ENCODE peak calls at places on chromosomes 7 and 10, in ten cellular contexts. N, G, C, H, L, R, D, Y, X and P are unnamed samples.

GRCh38 chr10:107163904-107164861 is at the start of gene SORCS1:
- DNase-seq in N (peak), G (no peak), C (no peak), H (no peak), L (no peak), R (no peak), D (no peak), Y (peak), X (no peak), P (no peak)

GRCh38 chr10:28020993-28021982 is 22.4 kb upstream of the ODAD2 start:
- DNase-seq in N (no peak), G (no peak), C (no peak), H (no peak), L (peak), R (no peak), D (no peak), Y (no peak), X (no peak), P (no peak)

GRCh38 chr10:87589653-87590052 is 70.0 kb upstream of the PAPSS2 start:
- DNase-seq in N (no peak), G (no peak), C (peak), H (no peak), L (no peak), R (peak), D (no peak), Y (no peak), X (no peak), P (no peak)

GRCh38 chr10:58414270-58415041 is 29.2 kb downstream of the TFAM start:
- DNase-seq in N (no peak), G (no peak), C (peak), H (no peak), L (no peak), R (peak), D (no peak), Y (no peak), X (no peak), P (peak)

GRCh38 chr7:128189231-128189930 is 51.7 kb upstream of the LEP start:
- DNase-seq in N (no peak), G (no peak), C (no peak), H (no peak), L (no peak), R (no peak), D (no peak), Y (no peak), X (no peak), P (no peak)

GRCh38 chr7:2970907-2971306 is 72.8 kb downstream of the CARD11 start:
- DNase-seq in N (no peak), G (no peak), C (no peak), H (no peak), L (no peak), R (no peak), D (no peak), Y (no peak), X (no peak), P (no peak)

GRCh38 chr10:88064608-88065383 is 201.4 kb downstream of the PTEN start:
- DNase-seq in N (no peak), G (peak), C (peak), H (peak), L (peak), R (no peak), D (peak), Y (peak), X (peak), P (peak)

GRCh38 chr10:70430489-70431445 is 10.7 kb downstream of the NODAL start:
- DNase-seq in N (no peak), G (peak), C (peak), H (peak), L (peak), R (peak), D (peak), Y (peak), X (no peak), P (peak)

GRCh38 chr10:35056133-35056532 is 34.0 kb downstream of the CUL2 start:
- DNase-seq in N (no peak), G (no peak), C (no peak), H (no peak), L (no peak), R (no peak), D (no peak), Y (no peak), X (no peak), P (no peak)

GRCh38 chr10:64733980-64734379 is 1212.8 kb downstream of the REEP3 start:
- DNase-seq in N (no peak), G (peak), C (no peak), H (no peak), L (no peak), R (peak), D (no peak), Y (peak), X (no peak), P (no peak)

GRCh38 chr7:73899731-73900142 is 38.8 kb downstream of the TMEM270 start:
- DNase-seq in N (no peak), G (peak), C (peak), H (no peak), L (peak), R (no peak), D (peak), Y (peak), X (no peak), P (no peak)

DNA sequence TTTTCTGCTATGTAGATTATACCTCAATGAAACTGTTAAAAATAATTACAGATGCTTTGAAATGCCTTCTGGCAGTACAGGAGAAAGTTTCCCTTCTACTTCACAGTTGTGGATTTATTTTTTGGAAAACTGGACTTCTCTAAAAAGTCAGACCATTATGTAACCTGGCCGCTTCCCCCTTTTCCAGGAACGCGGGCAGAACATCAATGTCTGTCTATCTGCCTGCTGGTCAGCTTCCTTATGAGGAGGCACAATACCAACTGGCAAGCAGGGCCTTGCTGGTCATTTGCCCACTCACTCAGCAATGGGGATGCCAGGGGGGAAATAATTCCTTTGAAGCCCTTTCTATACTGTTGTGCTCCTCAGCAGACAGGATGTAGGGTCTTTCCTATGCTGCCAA is 22.5 kb upstream of the ADRB1 start:
- DNase-seq in N (no peak), G (no peak), C (no peak), H (peak), L (no peak), R (no peak), D (no peak), Y (no peak), X (no peak), P (no peak)
- H3K27ac ChIP-seq in N (no peak), G (no peak), C (no peak), H (peak), L (no peak), R (no peak), D (no peak), Y (no peak), X (no peak), P (no peak)

GRCh38 chr7:116953372-116953726 is at the start of gene ST7:
- DNase-seq in N (peak), G (peak), C (peak), H (peak), L (peak), R (peak), D (peak), Y (peak), X (no peak), P (peak)
- TF ChIP-seq POLR2A in N (no peak), G (no peak), C (peak), H (no peak), L (no peak), R (no peak), D (peak), Y (peak), X (peak), P (no peak)

GRCh38 chr7:20744913-20745587 is 41.6 kb downstream of the SP8 start:
- DNase-seq in N (no peak), G (no peak), C (no peak), H (no peak), L (no peak), R (peak), D (no peak), Y (no peak), X (no peak), P (no peak)
- TF ChIP-seq CTCF in N (no peak), G (no peak), C (no peak), H (no peak), L (no peak), R (peak), D (no peak), Y (no peak), X (peak), P (no peak)

GRCh38 chr10:10797467-10797866 is 220.2 kb upstream of the CELF2 start:
- DNase-seq in N (no peak), G (no peak), C (no peak), H (no peak), L (no peak), R (no peak), D (no peak), Y (no peak), X (no peak), P (no peak)

GRCh38 chr10:10798021-10798420 is 219.7 kb upstream of the CELF2 start:
- DNase-seq in N (no peak), G (no peak), C (no peak), H (no peak), L (no peak), R (no peak), D (no peak), Y (no peak), X (no peak), P (no peak)

GRCh38 chr10:10796774-10797415 is 220.8 kb upstream of the CELF2 start:
- DNase-seq in N (no peak), G (no peak), C (peak), H (no peak), L (no peak), R (no peak), D (no peak), Y (no peak), X (no peak), P (no peak)

GRCh38 chr10:10794776-10795175 is 222.9 kb upstream of the CELF2 start:
- DNase-seq in N (no peak), G (no peak), C (peak), H (no peak), L (no peak), R (no peak), D (no peak), Y (no peak), X (no peak), P (no peak)

GRCh38 chr10:10796061-10796773 is 221.5 kb upstream of the CELF2 start:
- DNase-seq in N (no peak), G (no peak), C (peak), H (peak), L (peak), R (no peak), D (no peak), Y (no peak), X (no peak), P (no peak)
- H3K27ac ChIP-seq in N (peak), G (peak), C (no peak), H (peak), L (peak), R (no peak), D (no peak), Y (peak), X (no peak), P (peak)

GRCh38 chr7:49643750-49644149 is 129.7 kb upstream of the VWC2 start:
- DNase-seq in N (no peak), G (no peak), C (no peak), H (no peak), L (no peak), R (no peak), D (no peak), Y (no peak), X (no peak), P (no peak)

GRCh38 chr7:49644402-49645166 is 128.9 kb upstream of the VWC2 start:
- DNase-seq in N (no peak), G (no peak), C (no peak), H (no peak), L (no peak), R (no peak), D (no peak), Y (no peak), X (no peak), P (no peak)

GRCh38 chr7:49645296-49645695 is 128.1 kb upstream of the VWC2 start:
- DNase-seq in N (no peak), G (no peak), C (no peak), H (no peak), L (no peak), R (no peak), D (no peak), Y (no peak), X (no peak), P (no peak)

GRCh38 chr7:49639808-49640207 is 133.6 kb upstream of the VWC2 start:
- DNase-seq in N (no peak), G (no peak), C (no peak), H (no peak), L (no peak), R (no peak), D (no peak), Y (no peak), X (no peak), P (no peak)

DNA sequence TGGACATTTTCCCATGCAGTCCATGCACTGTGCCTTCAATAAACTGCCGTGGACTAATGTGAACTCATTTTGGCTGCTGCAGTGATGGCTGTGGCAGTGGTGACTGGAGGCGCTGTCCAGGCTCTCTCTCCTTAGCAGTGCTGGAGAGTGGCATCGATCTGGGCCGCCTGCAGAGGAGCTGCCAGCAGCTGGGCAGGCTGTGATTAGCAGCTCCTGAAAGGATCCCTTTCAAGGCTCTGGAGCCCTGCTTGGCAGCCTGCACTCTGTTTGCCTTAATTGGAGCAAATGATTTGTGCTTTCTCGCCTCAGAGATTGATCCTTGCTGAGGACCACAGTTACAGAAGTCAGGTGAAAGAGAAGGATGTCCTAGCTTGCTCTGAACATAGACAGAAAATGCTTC is 130.1 kb upstream of the VWC2 start:
- DNase-seq in N (no peak), G (no peak), C (no peak), H (peak), L (no peak), R (no peak), D (no peak), Y (no peak), X (no peak), P (no peak)
- TF ChIP-seq POLR2A in N (no peak), G (no peak), C (no peak), H (no peak), L (no peak), R (no peak), D (no peak), Y (no peak), X (no peak), P (no peak)

GRCh38 chr10:90718185-90718584 is 139.7 kb downstream of the HTR7 start:
- DNase-seq in N (no peak), G (no peak), C (no peak), H (no peak), L (no peak), R (no peak), D (no peak), Y (no peak), X (no peak), P (no peak)
- TF ChIP-seq CTCF in N (no peak), G (no peak), C (no peak), H (peak), L (no peak), R (no peak), D (no peak), Y (no peak), X (no peak), P (no peak)